ENCODE peak calls at places on chromosomes 2 and 18, in nine cellular contexts. One of them, this sample, is unnamed.

GRCh38 chr2:30104273-30104672 is 42.5 kb upstream of the YPEL5 start:
- DNase-seq in EH: no peak
- DNase-seq in NAMALWA: no peak
- DNase-seq in activated T-helper 1 cell treated with anti-CD3 and anti-CD28 coated beads, Interleukin-2, amount 50 U/mL, for 16 hours: no peak
- DNase-seq in M059J: no peak
- DNase-seq in activated CD4-positive, alpha-beta T cell treated with anti-CD3 and anti-CD28 coated beads for 24 hours: no peak
- DNase-seq in stimulated activated CD8-positive, alpha-beta memory T cell treated with anti-CD3 and anti-CD28 coated beads, Interleukin-4, amount 100 ng/mL, for 4 hours: no peak
- DNase-seq in stomach: no peak
- DNase-seq in brain microvascular endothelial cell: no peak
- DNase-seq in this sample: no peak

GRCh38 chr2:202051499-202052161 is 18.0 kb downstream of the FZD7 start:
- DNase-seq in EH: peak
- DNase-seq in brain microvascular endothelial cell: no peak
- DNase-seq in NAMALWA: no peak
- DNase-seq in M059J: peak
- DNase-seq in activated T-helper 1 cell treated with anti-CD3 and anti-CD28 coated beads, Interleukin-2, amount 50 U/mL, for 16 hours: no peak
- DNase-seq in stomach: no peak
- DNase-seq in stimulated activated CD8-positive, alpha-beta memory T cell treated with anti-CD3 and anti-CD28 coated beads, Interleukin-4, amount 100 ng/mL, for 4 hours: no peak
- DNase-seq in activated CD4-positive, alpha-beta T cell treated with anti-CD3 and anti-CD28 coated beads for 24 hours: no peak
- DNase-seq in this sample: no peak

GRCh38 chr2:122180972-122181371 is 425.5 kb downstream of the TSN start:
- DNase-seq in NAMALWA: no peak
- DNase-seq in brain microvascular endothelial cell: no peak
- DNase-seq in stomach: no peak
- DNase-seq in M059J: peak
- DNase-seq in activated T-helper 1 cell treated with anti-CD3 and anti-CD28 coated beads, Interleukin-2, amount 50 U/mL, for 16 hours: no peak
- DNase-seq in EH: peak
- DNase-seq in stimulated activated CD8-positive, alpha-beta memory T cell treated with anti-CD3 and anti-CD28 coated beads, Interleukin-4, amount 100 ng/mL, for 4 hours: no peak
- DNase-seq in activated CD4-positive, alpha-beta T cell treated with anti-CD3 and anti-CD28 coated beads for 24 hours: no peak
- DNase-seq in this sample: no peak

GRCh38 chr18:23752796-23753195 is 63.5 kb downstream of the LAMA3 start:
- DNase-seq in activated CD4-positive, alpha-beta T cell treated with anti-CD3 and anti-CD28 coated beads for 24 hours: no peak
- DNase-seq in EH: peak
- DNase-seq in brain microvascular endothelial cell: no peak
- DNase-seq in NAMALWA: no peak
- DNase-seq in stimulated activated CD8-positive, alpha-beta memory T cell treated with anti-CD3 and anti-CD28 coated beads, Interleukin-4, amount 100 ng/mL, for 4 hours: no peak
- DNase-seq in M059J: no peak
- DNase-seq in activated T-helper 1 cell treated with anti-CD3 and anti-CD28 coated beads, Interleukin-2, amount 50 U/mL, for 16 hours: no peak
- DNase-seq in stomach: no peak
- DNase-seq in this sample: no peak

GRCh38 chr2:182446087-182446486 is 19.3 kb upstream of the PDE1A start:
- DNase-seq in brain microvascular endothelial cell: no peak
- DNase-seq in activated CD4-positive, alpha-beta T cell treated with anti-CD3 and anti-CD28 coated beads for 24 hours: no peak
- DNase-seq in EH: peak
- DNase-seq in activated T-helper 1 cell treated with anti-CD3 and anti-CD28 coated beads, Interleukin-2, amount 50 U/mL, for 16 hours: no peak
- DNase-seq in stomach: no peak
- DNase-seq in stimulated activated CD8-positive, alpha-beta memory T cell treated with anti-CD3 and anti-CD28 coated beads, Interleukin-4, amount 100 ng/mL, for 4 hours: no peak
- DNase-seq in M059J: no peak
- DNase-seq in NAMALWA: no peak
- DNase-seq in this sample: no peak

GRCh38 chr2:13652531-13653313 is 936.0 kb downstream of the TRIB2 start:
- DNase-seq in NAMALWA: no peak
- DNase-seq in M059J: peak
- DNase-seq in stomach: no peak
- DNase-seq in brain microvascular endothelial cell: peak
- DNase-seq in activated CD4-positive, alpha-beta T cell treated with anti-CD3 and anti-CD28 coated beads for 24 hours: no peak
- DNase-seq in EH: no peak
- DNase-seq in activated T-helper 1 cell treated with anti-CD3 and anti-CD28 coated beads, Interleukin-2, amount 50 U/mL, for 16 hours: no peak
- DNase-seq in stimulated activated CD8-positive, alpha-beta memory T cell treated with anti-CD3 and anti-CD28 coated beads, Interleukin-4, amount 100 ng/mL, for 4 hours: no peak
- DNase-seq in this sample: no peak

GRCh38 chr18:59787998-59788875 is 91.0 kb upstream of the CCBE1 start:
- DNase-seq in stimulated activated CD8-positive, alpha-beta memory T cell treated with anti-CD3 and anti-CD28 coated beads, Interleukin-4, amount 100 ng/mL, for 4 hours: no peak
- DNase-seq in activated T-helper 1 cell treated with anti-CD3 and anti-CD28 coated beads, Interleukin-2, amount 50 U/mL, for 16 hours: no peak
- DNase-seq in M059J: peak
- DNase-seq in NAMALWA: no peak
- DNase-seq in EH: peak
- DNase-seq in brain microvascular endothelial cell: peak
- DNase-seq in stomach: no peak
- DNase-seq in activated CD4-positive, alpha-beta T cell treated with anti-CD3 and anti-CD28 coated beads for 24 hours: no peak
- DNase-seq in this sample: no peak

GRCh38 chr2:43159797-43160196 is 66.6 kb downstream of the ZFP36L2 start:
- DNase-seq in activated CD4-positive, alpha-beta T cell treated with anti-CD3 and anti-CD28 coated beads for 24 hours: no peak
- DNase-seq in brain microvascular endothelial cell: no peak
- DNase-seq in stomach: no peak
- DNase-seq in stimulated activated CD8-positive, alpha-beta memory T cell treated with anti-CD3 and anti-CD28 coated beads, Interleukin-4, amount 100 ng/mL, for 4 hours: no peak
- DNase-seq in M059J: peak
- DNase-seq in EH: no peak
- DNase-seq in activated T-helper 1 cell treated with anti-CD3 and anti-CD28 coated beads, Interleukin-2, amount 50 U/mL, for 16 hours: no peak
- DNase-seq in NAMALWA: no peak
- DNase-seq in this sample: no peak

GRCh38 chr2:72719416-72719815 is 106.4 kb downstream of the EXOC6B start:
- DNase-seq in activated CD4-positive, alpha-beta T cell treated with anti-CD3 and anti-CD28 coated beads for 24 hours: no peak
- DNase-seq in stimulated activated CD8-positive, alpha-beta memory T cell treated with anti-CD3 and anti-CD28 coated beads, Interleukin-4, amount 100 ng/mL, for 4 hours: no peak
- DNase-seq in EH: peak
- DNase-seq in M059J: peak
- DNase-seq in brain microvascular endothelial cell: no peak
- DNase-seq in activated T-helper 1 cell treated with anti-CD3 and anti-CD28 coated beads, Interleukin-2, amount 50 U/mL, for 16 hours: no peak
- DNase-seq in stomach: no peak
- DNase-seq in NAMALWA: no peak
- DNase-seq in this sample: no peak

GRCh38 chr18:11121426-11121825 is 27.9 kb downstream of the PIEZO2 start:
- DNase-seq in stimulated activated CD8-positive, alpha-beta memory T cell treated with anti-CD3 and anti-CD28 coated beads, Interleukin-4, amount 100 ng/mL, for 4 hours: no peak
- DNase-seq in brain microvascular endothelial cell: peak
- DNase-seq in NAMALWA: no peak
- DNase-seq in activated T-helper 1 cell treated with anti-CD3 and anti-CD28 coated beads, Interleukin-2, amount 50 U/mL, for 16 hours: no peak
- DNase-seq in stomach: no peak
- DNase-seq in EH: peak
- DNase-seq in activated CD4-positive, alpha-beta T cell treated with anti-CD3 and anti-CD28 coated beads for 24 hours: no peak
- DNase-seq in M059J: peak
- DNase-seq in this sample: no peak

GRCh38 chr2:29063646-29064372 is 10.5 kb downstream of the PCARE start:
- DNase-seq in brain microvascular endothelial cell: no peak
- DNase-seq in NAMALWA: no peak
- DNase-seq in activated T-helper 1 cell treated with anti-CD3 and anti-CD28 coated beads, Interleukin-2, amount 50 U/mL, for 16 hours: no peak
- DNase-seq in EH: peak
- DNase-seq in activated CD4-positive, alpha-beta T cell treated with anti-CD3 and anti-CD28 coated beads for 24 hours: no peak
- DNase-seq in stimulated activated CD8-positive, alpha-beta memory T cell treated with anti-CD3 and anti-CD28 coated beads, Interleukin-4, amount 100 ng/mL, for 4 hours: no peak
- DNase-seq in stomach: no peak
- DNase-seq in M059J: no peak
- DNase-seq in this sample: no peak

GRCh38 chr2:85741811-85742507 is 11.8 kb upstream of the ATOH8 start:
- DNase-seq in brain microvascular endothelial cell: peak
- DNase-seq in activated T-helper 1 cell treated with anti-CD3 and anti-CD28 coated beads, Interleukin-2, amount 50 U/mL, for 16 hours: no peak
- DNase-seq in NAMALWA: no peak
- DNase-seq in stimulated activated CD8-positive, alpha-beta memory T cell treated with anti-CD3 and anti-CD28 coated beads, Interleukin-4, amount 100 ng/mL, for 4 hours: no peak
- DNase-seq in M059J: peak
- DNase-seq in activated CD4-positive, alpha-beta T cell treated with anti-CD3 and anti-CD28 coated beads for 24 hours: no peak
- DNase-seq in EH: peak
- DNase-seq in stomach: peak
- DNase-seq in this sample: no peak

GRCh38 chr2:101952551-101952950 is 39.2 kb upstream of the IL1R2 start:
- DNase-seq in stomach: no peak
- DNase-seq in NAMALWA: no peak
- DNase-seq in stimulated activated CD8-positive, alpha-beta memory T cell treated with anti-CD3 and anti-CD28 coated beads, Interleukin-4, amount 100 ng/mL, for 4 hours: no peak
- DNase-seq in M059J: no peak
- DNase-seq in activated CD4-positive, alpha-beta T cell treated with anti-CD3 and anti-CD28 coated beads for 24 hours: no peak
- DNase-seq in EH: no peak
- DNase-seq in brain microvascular endothelial cell: no peak
- DNase-seq in activated T-helper 1 cell treated with anti-CD3 and anti-CD28 coated beads, Interleukin-2, amount 50 U/mL, for 16 hours: no peak
- DNase-seq in this sample: no peak

GRCh38 chr2:78999410-78999809 is 26.1 kb upstream of the REG3G start:
- DNase-seq in stimulated activated CD8-positive, alpha-beta memory T cell treated with anti-CD3 and anti-CD28 coated beads, Interleukin-4, amount 100 ng/mL, for 4 hours: no peak
- DNase-seq in activated T-helper 1 cell treated with anti-CD3 and anti-CD28 coated beads, Interleukin-2, amount 50 U/mL, for 16 hours: no peak
- DNase-seq in M059J: peak
- DNase-seq in stomach: no peak
- DNase-seq in brain microvascular endothelial cell: no peak
- DNase-seq in EH: no peak
- DNase-seq in activated CD4-positive, alpha-beta T cell treated with anti-CD3 and anti-CD28 coated beads for 24 hours: no peak
- DNase-seq in NAMALWA: peak
- DNase-seq in this sample: peak

GRCh38 chr2:102523647-102524046 is 50.6 kb downstream of the SLC9A4 start:
- DNase-seq in stomach: no peak
- DNase-seq in stimulated activated CD8-positive, alpha-beta memory T cell treated with anti-CD3 and anti-CD28 coated beads, Interleukin-4, amount 100 ng/mL, for 4 hours: no peak
- DNase-seq in brain microvascular endothelial cell: no peak
- DNase-seq in EH: no peak
- DNase-seq in M059J: no peak
- DNase-seq in NAMALWA: no peak
- DNase-seq in activated T-helper 1 cell treated with anti-CD3 and anti-CD28 coated beads, Interleukin-2, amount 50 U/mL, for 16 hours: no peak
- DNase-seq in activated CD4-positive, alpha-beta T cell treated with anti-CD3 and anti-CD28 coated beads for 24 hours: no peak
- DNase-seq in this sample: no peak